ENCODE peak calls at places on chromosome 6, in seven cellular contexts. O, R, U, P, X, G and Q are unnamed samples.

GRCh38 chr6:119479860-119480655 is 130.5 kb upstream of the MAN1A1 start:
- DNase-seq in U (no peak), G (no peak), R (peak; percentile 56), X (no peak), O (no peak), P (peak; percentile 85), Q (peak; percentile 78)

GRCh38 chr6:135322427-135323201 is 141.5 kb downstream of the MYB start:
- DNase-seq in U (no peak), O (no peak), R (no peak), X (no peak), G (no peak), P (no peak), Q (no peak)

GRCh38 chr6:8939615-8940014 is 504.3 kb upstream of the SLC35B3 start:
- DNase-seq in O (no peak), G (no peak), U (no peak), R (no peak), X (no peak), P (no peak), Q (no peak)

GRCh38 chr6:143127941-143128340 is 67.3 kb downstream of the AIG1 start:
- DNase-seq in U (no peak), G (no peak), O (no peak), P (no peak), R (no peak), X (no peak), Q (no peak)

GRCh38 chr6:31971993-31972708 is at the start of gene DXO:
- DNase-seq in O (peak; percentile 93), X (peak; percentile 95), G (peak; percentile 92), R (peak; percentile 98), P (peak; percentile 99), U (peak; percentile 80), Q (peak; percentile 99)

GRCh38 chr6:163180874-163181541 is 233.5 kb upstream of the QKI start:
- DNase-seq in P (peak; percentile 74), U (peak; percentile 46), R (peak; percentile 84), X (peak; percentile 77), G (peak; percentile 65), O (no peak), Q (peak; percentile 16)

GRCh38 chr6:24321538-24322162 is 36.2 kb downstream of the DCDC2 start:
- DNase-seq in G (no peak), O (no peak), P (no peak), X (no peak), U (no peak), R (no peak), Q (no peak)

GRCh38 chr6:117601811-117602150 is 530 bp downstream of the GOPC start:
- DNase-seq in G (no peak), U (no peak), R (no peak), O (no peak), P (no peak), X (peak; percentile 18), Q (no peak)

GRCh38 chr6:26432622-26433021 is 7.7 kb upstream of the BTN3A3 start:
- DNase-seq in G (no peak), P (peak; percentile 58), X (no peak), U (no peak), O (no peak), R (no peak), Q (peak; percentile 44)

GRCh38 chr6:81788748-81789147 is 36.3 kb upstream of the TENT5A start:
- DNase-seq in U (no peak), P (no peak), O (no peak), R (peak; percentile 28), G (no peak), X (no peak), Q (no peak)

GRCh38 chr6:3001773-3002293 is 2.1 kb downstream of the NQO2 start:
- DNase-seq in R (peak; percentile 55), U (no peak), P (peak; percentile 75), O (no peak), G (no peak), X (no peak), Q (peak; percentile 83)

GRCh38 chr6:134230087-134230717 is 87.7 kb downstream of the SGK1 start:
- DNase-seq in R (no peak), U (no peak), P (no peak), O (no peak), X (peak; percentile 20), G (no peak), Q (no peak)

GRCh38 chr6:24228681-24229255 is 102.8 kb downstream of the NRSN1 start:
- DNase-seq in G (no peak), R (no peak), P (peak; percentile 58), X (no peak), O (no peak), U (no peak), Q (peak; percentile 34)

GRCh38 chr6:109417646-109418045 is 22.8 kb downstream of the PPIL6 start:
- DNase-seq in G (no peak), U (no peak), X (no peak), O (no peak), R (no peak), P (no peak), Q (no peak)

GRCh38 chr6:111722220-111722731 is 116.6 kb upstream of the TRAF3IP2 start:
- DNase-seq in G (no peak), P (peak; percentile 92), X (no peak), R (no peak), O (no peak), U (no peak), Q (peak; percentile 90)

GRCh38 chr6:12818324-12818723 is 101.8 kb downstream of the PHACTR1 start:
- DNase-seq in G (no peak), U (no peak), R (no peak), P (no peak), X (no peak), O (no peak), Q (no peak)

GRCh38 chr6:2655844-2656433 is 94.8 kb downstream of the MYLK4 start:
- DNase-seq in X (no peak), U (no peak), P (no peak), R (no peak), O (no peak), G (no peak), Q (no peak)

DNA sequence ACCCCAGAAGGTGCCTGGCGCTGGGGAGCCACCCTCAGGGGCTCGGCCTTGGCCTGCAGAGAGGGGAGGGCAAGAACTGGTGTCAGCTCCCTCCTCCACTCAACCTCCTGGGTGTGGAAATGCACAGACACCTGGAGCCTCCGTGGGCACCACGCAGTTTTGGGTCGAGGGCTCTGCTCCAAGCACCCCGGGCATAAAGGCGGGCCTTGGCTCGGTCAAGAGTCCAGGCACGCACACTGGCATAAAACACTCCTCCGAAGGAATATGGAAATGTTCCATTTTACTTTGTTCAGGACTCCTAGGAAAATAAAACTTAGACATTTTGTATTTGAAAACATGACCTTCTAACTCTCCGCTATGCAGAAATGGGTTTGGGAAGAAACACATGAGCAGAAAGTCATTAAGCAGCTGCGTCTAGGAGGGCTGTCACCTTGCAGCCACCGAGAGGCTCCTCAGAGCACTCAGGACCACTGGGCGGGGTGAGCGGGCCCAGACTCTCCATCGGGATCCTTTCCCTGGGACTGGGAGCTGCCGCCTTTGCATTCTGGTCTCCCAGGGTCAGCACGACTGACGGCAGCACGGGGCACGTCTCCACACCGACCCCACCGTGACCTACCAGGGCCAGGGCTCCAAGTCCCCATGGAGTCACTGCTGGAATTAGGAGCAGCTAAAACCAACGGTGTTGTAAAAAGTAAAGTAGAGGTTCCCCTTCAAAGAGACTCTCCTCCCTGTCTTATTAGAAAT is 46.0 kb upstream of the DACT2 start:
- DNase-seq in G (no peak), P (no peak), O (no peak), U (no peak), X (no peak), R (no peak), Q (no peak)
- H3K9me3 ChIP-seq in G (no peaks in the 10 kb centered on the region), P (no peaks in the 10 kb centered on the region), O (no peaks in the 10 kb centered on the region), U (peaks cover 4% of the 10 kb centered on the region), X (peaks cover 12% of the 10 kb centered on the region), R (no peaks in the 10 kb centered on the region), Q (peaks cover 10% of the 10 kb centered on the region)

DNA sequence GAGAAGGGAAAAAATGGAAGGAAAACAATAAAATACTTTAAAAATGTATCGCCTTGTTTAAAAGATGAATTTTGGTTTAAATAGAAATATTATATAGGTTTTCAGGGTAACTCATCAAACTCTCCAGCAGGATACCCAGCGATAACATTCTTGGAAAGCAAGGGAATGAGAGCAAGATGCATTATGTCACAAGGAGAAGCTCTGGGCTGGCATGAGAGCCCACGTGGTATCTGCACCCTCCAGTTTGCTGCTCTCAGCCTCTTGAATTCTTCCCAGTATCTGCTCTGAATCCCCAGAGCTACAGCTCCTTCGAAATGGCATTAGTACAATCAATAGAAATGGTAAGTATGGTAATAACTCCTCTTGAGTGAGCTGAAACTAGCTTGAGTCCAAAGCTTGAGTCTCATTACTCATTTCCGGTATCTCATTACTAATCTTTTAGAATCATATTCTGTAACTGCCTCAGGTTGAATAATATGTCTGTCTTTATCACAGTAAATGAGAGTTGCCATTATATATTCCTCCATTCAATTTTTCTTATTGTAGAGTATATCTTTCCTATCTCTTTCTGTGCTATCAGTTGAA is 4.9 kb upstream of the TMEM242 start:
- DNase-seq in X (no peak), R (no peak), G (no peak), U (no peak), P (no peak), O (no peak), Q (no peak)
- H3K4me1 ChIP-seq in X (peaks cover 68% of the 10 kb centered on the region), R (peaks cover 4% of the 10 kb centered on the region), G (no peaks in the 10 kb centered on the region), U (no peaks in the 10 kb centered on the region), P (no peaks in the 10 kb centered on the region), O (no peaks in the 10 kb centered on the region), Q (peaks cover 5% of the 10 kb centered on the region)

GRCh38 chr6:168345266-168345665 is 25.7 kb upstream of the DACT2 start:
- DNase-seq in R (no peak), U (no peak), G (no peak), P (no peak), X (no peak), O (no peak), Q (no peak)
- H3K9me3 ChIP-seq in R (no peaks in the 10 kb centered on the region), U (no peaks in the 10 kb centered on the region), G (no peaks in the 10 kb centered on the region), P (no peaks in the 10 kb centered on the region), X (no peaks in the 10 kb centered on the region), O (no peaks in the 10 kb centered on the region), Q (no peaks in the 10 kb centered on the region)

GRCh38 chr6:14128017-14128416 is 10.4 kb downstream of the CD83 start:
- DNase-seq in U (no peak), R (no peak), P (no peak), O (no peak), G (no peak), X (no peak), Q (no peak)

GRCh38 chr6:14129572-14129971 is 12.0 kb downstream of the CD83 start:
- DNase-seq in G (no peak), R (peak; percentile 84), U (peak; percentile 27), P (peak; percentile 82), X (peak; percentile 38), O (no peak), Q (peak; percentile 76)

GRCh38 chr6:14131579-14131978 is 14.0 kb downstream of the CD83 start:
- DNase-seq in U (no peak), R (no peak), O (no peak), G (no peak), X (no peak), P (no peak), Q (no peak)

GRCh38 chr6:14132244-14133220 is 15.0 kb downstream of the CD83 start:
- DNase-seq in G (no peak), X (no peak), U (no peak), O (no peak), P (no peak), R (no peak), Q (no peak)

DNA sequence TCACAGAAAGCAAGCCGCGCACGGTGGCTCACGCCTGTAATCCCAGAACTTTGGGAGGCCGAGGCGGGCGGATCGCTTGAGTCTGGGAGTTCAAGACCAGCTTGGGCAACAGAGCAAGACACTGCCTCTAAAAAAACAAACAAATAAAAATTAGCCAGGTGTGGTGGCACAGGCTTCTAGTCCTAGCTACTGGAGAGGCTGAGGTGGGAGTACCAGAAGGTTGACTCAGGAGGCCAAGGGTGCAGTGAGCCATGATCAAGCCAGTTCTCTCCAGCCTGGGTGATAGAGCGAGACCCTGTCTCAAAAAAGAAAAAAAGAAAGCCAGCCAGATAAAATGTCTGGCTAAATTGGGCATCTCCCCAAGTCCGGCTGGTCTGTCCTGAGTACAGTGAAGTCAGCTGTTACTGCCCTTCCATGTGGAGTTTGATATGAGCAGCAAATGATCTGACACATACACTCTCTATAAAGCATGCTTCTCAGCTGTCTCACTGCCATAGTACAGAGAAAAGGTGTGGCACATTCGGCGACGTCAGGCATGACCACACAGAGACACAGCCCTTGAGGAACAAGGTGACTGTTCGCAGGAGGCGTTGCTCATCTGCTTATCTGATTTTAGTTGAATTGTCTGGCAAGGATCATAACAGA is 13.0 kb downstream of the CD83 start:
- DNase-seq in U (no peak), O (no peak), G (no peak), P (no peak), R (no peak), X (no peak), Q (no peak)
- H3K4me1 ChIP-seq in U (peaks cover 16% of the 10 kb centered on the region), O (no peaks in the 10 kb centered on the region), G (no peaks in the 10 kb centered on the region), P (no peaks in the 10 kb centered on the region), R (peaks cover 9% of the 10 kb centered on the region), X (peaks cover 16% of the 10 kb centered on the region), Q (no peaks in the 10 kb centered on the region)